ENCODE peak calls at places on chromosomes 5 and 9, in nine cellular contexts. Q is tibial artery, O is WERI-Rb-1, D is transverse colon, X is RWPE1, S is IMR-90, B is keratinocyte, P is stomach, Z is tibial nerve. Y is an unnamed sample.

GRCh38 chr5:13632676-13633075 is 311.8 kb downstream of the DNAH5 start:
- DNase-seq in Q (no peak), O (no peak), D (no peak), X (peak), S (peak), B (no peak), P (no peak), Z (no peak), Y (no peak)

GRCh38 chr9:89606567-89607311 is 1.9 kb downstream of the GADD45G start:
- DNase-seq in Q (peak), O (peak), D (peak), X (peak), S (peak), B (no peak), P (peak), Z (no peak), Y (no peak)

GRCh38 chr5:98929982-98930355 is 1.2 kb upstream of the CHD1 start:
- DNase-seq in Q (peak), O (no peak), D (peak), X (no peak), S (no peak), B (no peak), P (no peak), Z (peak), Y (no peak)

GRCh38 chr5:107501965-107502691 is 168.6 kb downstream of the EFNA5 start:
- DNase-seq in Q (no peak), O (no peak), D (no peak), X (peak), S (peak), B (no peak), P (no peak), Z (no peak), Y (no peak)

GRCh38 chr5:32030686-32031478 is 143.2 kb downstream of the GOLPH3 start:
- DNase-seq in Q (no peak), O (no peak), D (no peak), X (no peak), S (peak), B (no peak), P (no peak), Z (no peak), Y (no peak)

GRCh38 chr9:4837768-4838546 is 45.2 kb downstream of the RCL1 start:
- DNase-seq in Q (peak), O (no peak), D (no peak), X (no peak), S (peak), B (no peak), P (no peak), Z (peak), Y (no peak)

GRCh38 chr5:147339313-147339712 is 104.5 kb downstream of the STK32A start:
- DNase-seq in Q (no peak), O (no peak), D (no peak), X (no peak), S (no peak), B (no peak), P (no peak), Z (no peak), Y (no peak)

GRCh38 chr9:36571333-36571732 is 1.4 kb upstream of the MELK start:
- DNase-seq in Q (no peak), O (no peak), D (no peak), X (no peak), S (no peak), B (no peak), P (no peak), Z (no peak), Y (no peak)

GRCh38 chr9:19498015-19498414 is 89.2 kb downstream of the ACER2 start:
- DNase-seq in Q (no peak), O (no peak), D (no peak), X (no peak), S (peak), B (no peak), P (no peak), Z (no peak), Y (no peak)

GRCh38 chr9:129823163-129823933 is 588 bp downstream of the TOR1A start:
- DNase-seq in Q (no peak), O (peak), D (no peak), X (peak), S (peak), B (no peak), P (no peak), Z (no peak), Y (no peak)

GRCh38 chr5:106089073-106089472 is 1581.7 kb downstream of the EFNA5 start:
- DNase-seq in Q (no peak), O (no peak), D (no peak), X (no peak), S (no peak), B (no peak), P (no peak), Z (no peak), Y (no peak)

GRCh38 chr9:76624381-76625048 is 139.7 kb upstream of the PCA3 start:
- DNase-seq in Q (no peak), O (no peak), D (no peak), X (no peak), S (no peak), B (no peak), P (no peak), Z (no peak), Y (no peak)

GRCh38 chr9:97758334-97758916 is 61.3 kb upstream of the XPA start:
- DNase-seq in Q (no peak), O (no peak), D (no peak), X (peak), S (no peak), B (no peak), P (no peak), Z (no peak), Y (no peak)

GRCh38 chr5:54081415-54081814 is 229.0 kb downstream of the ARL15 start:
- DNase-seq in Q (no peak), O (no peak), D (no peak), X (no peak), S (no peak), B (no peak), P (no peak), Z (no peak), Y (no peak)

GRCh38 chr5:77925503-77925902 is 149.4 kb upstream of the TBCA start:
- DNase-seq in Q (no peak), O (no peak), D (no peak), X (no peak), S (no peak), B (no peak), P (no peak), Z (no peak), Y (no peak)

GRCh38 chr5:141518616-141519015 is 29.7 kb downstream of the PCDHGC5 start:
- DNase-seq in Q (no peak), O (no peak), D (no peak), X (no peak), S (no peak), B (no peak), P (no peak), Z (no peak), Y (no peak)

GRCh38 chr5:132748522-132749000 is 1.3 kb downstream of the CCNI2 start:
- DNase-seq in Q (no peak), O (no peak), D (no peak), X (no peak), S (no peak), B (peak), P (no peak), Z (no peak), Y (no peak)

GRCh38 chr9:121735792-121736130 is 84.3 kb downstream of the DAB2IP start:
- DNase-seq in Q (no peak), O (no peak), D (no peak), X (peak), S (no peak), B (no peak), P (no peak), Z (no peak), Y (no peak)
- TF ChIP-seq CTCF in Q (no peak), O (no peak), D (no peak), X (no peak), S (no peak), B (no peak), P (no peak), Z (no peak), Y (no peak)

DNA sequence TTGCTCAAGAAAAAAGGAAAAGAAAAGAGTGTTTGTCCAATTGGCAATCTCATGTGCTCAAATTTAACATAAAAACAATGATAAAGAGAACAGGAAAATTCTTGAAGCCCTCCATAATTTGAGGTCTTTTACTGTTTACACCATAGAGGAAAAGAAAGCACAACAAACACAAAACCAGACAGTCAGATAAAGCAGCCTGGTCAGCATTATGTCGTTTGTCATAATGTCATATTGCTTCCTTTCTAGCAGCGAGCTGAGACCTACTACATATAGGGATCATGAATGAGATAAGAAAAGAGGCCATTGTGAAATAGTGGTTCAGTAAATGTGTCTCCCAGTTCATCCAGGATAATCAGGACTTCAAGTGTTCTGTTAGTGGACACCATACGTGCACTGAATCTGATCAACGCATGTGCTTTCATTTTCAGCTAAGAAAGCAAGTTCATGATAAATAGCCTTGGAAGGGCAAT is 64.7 kb upstream of the SELENOP start:
- DNase-seq in Q (no peak), O (no peak), D (no peak), X (no peak), S (no peak), B (no peak), P (no peak), Z (no peak), Y (no peak)
- H3K27ac ChIP-seq in Q (no peak), O (no peak), D (peak), X (no peak), S (no peak), B (no peak), P (no peak), Z (peak), Y (no peak)

GRCh38 chr5:143860211-143860610 is 48.2 kb downstream of the HMHB1 start:
- DNase-seq in Q (no peak), O (peak), D (no peak), X (no peak), S (no peak), B (no peak), P (no peak), Z (no peak), Y (no peak)
- TF ChIP-seq CTCF in Q (no peak), O (peak), D (no peak), X (no peak), S (no peak), B (peak), P (no peak), Z (no peak), Y (no peak)

GRCh38 chr5:84379749-84380148 is 4.9 kb downstream of the EDIL3 start:
- DNase-seq in Q (no peak), O (no peak), D (no peak), X (no peak), S (peak), B (no peak), P (no peak), Z (no peak), Y (no peak)

GRCh38 chr5:84383816-84384603 is 670 bp downstream of the EDIL3 start:
- DNase-seq in Q (peak), O (peak), D (peak), X (no peak), S (peak), B (no peak), P (no peak), Z (peak), Y (no peak)

GRCh38 chr5:84382363-84383295 is 2.1 kb downstream of the EDIL3 start:
- DNase-seq in Q (peak), O (peak), D (peak), X (peak), S (peak), B (no peak), P (no peak), Z (peak), Y (no peak)

GRCh38 chr5:84383296-84383815 is 1.3 kb downstream of the EDIL3 start:
- DNase-seq in Q (peak), O (peak), D (no peak), X (no peak), S (no peak), B (no peak), P (no peak), Z (no peak), Y (no peak)

DNA sequence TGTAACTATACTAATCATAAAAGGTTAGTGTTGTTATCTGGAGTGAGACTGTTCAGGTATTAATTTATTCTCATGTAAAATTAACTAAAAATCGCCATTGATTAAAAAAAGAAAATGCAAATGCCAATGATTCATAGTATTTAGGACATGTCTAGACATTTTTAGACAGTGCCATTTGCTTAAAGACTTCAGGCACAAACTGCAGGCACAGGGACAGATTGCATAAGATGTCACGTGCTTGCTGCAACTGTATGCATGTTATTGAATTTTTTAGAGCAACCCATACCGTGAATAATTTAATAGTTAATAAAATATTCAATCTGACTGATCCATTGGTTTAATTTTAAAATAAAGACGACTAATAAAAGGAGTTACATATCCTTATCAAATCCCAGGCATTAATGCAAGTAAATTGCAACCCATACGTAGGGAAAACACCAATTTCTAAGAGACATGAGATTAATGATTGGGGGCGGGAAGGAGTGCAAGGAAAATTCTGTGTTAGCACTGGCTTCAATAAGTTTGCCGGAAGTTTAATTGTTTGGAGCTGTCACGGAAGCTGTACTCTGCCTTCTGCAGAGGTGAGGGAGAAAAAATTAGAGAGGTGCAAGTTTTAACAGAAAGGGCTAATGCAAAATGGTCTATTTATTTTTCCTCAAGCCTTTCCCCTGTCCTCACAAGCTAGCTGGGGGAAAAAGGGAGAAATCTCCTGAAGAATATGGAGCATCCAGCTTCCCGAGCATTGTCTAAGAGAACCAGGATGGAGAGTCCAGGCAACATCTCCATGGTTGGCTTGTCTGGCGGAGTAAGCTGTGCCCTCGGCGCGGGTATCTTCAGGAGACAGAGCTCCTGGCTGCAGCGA is 2.9 kb downstream of the EDIL3 start:
- DNase-seq in Q (no peak), O (peak), D (peak), X (no peak), S (no peak), B (no peak), P (no peak), Z (no peak), Y (no peak)
- H3K27ac ChIP-seq in Q (peak), O (peak), D (peak), X (no peak), S (peak), B (no peak), P (peak), Z (peak), Y (peak)

GRCh38 chr5:164420161-164420560 is 914.7 kb downstream of the MAT2B start:
- DNase-seq in Q (no peak), O (no peak), D (no peak), X (no peak), S (no peak), B (no peak), P (no peak), Z (no peak), Y (no peak)

GRCh38 chr5:164422400-164422799 is 917.0 kb downstream of the MAT2B start:
- DNase-seq in Q (no peak), O (peak), D (no peak), X (no peak), S (peak), B (no peak), P (no peak), Z (no peak), Y (no peak)
- TF ChIP-seq CTCF in Q (no peak), O (peak), D (no peak), X (no peak), S (peak), B (no peak), P (no peak), Z (no peak), Y (no peak)

GRCh38 chr9:126204708-126205225 is 121.9 kb upstream of the MVB12B start:
- DNase-seq in Q (no peak), O (no peak), D (no peak), X (no peak), S (no peak), B (no peak), P (no peak), Z (no peak), Y (no peak)
- H3K27ac ChIP-seq in Q (no peak), O (no peak), D (no peak), X (no peak), S (no peak), B (no peak), P (no peak), Z (no peak), Y (no peak)

DNA sequence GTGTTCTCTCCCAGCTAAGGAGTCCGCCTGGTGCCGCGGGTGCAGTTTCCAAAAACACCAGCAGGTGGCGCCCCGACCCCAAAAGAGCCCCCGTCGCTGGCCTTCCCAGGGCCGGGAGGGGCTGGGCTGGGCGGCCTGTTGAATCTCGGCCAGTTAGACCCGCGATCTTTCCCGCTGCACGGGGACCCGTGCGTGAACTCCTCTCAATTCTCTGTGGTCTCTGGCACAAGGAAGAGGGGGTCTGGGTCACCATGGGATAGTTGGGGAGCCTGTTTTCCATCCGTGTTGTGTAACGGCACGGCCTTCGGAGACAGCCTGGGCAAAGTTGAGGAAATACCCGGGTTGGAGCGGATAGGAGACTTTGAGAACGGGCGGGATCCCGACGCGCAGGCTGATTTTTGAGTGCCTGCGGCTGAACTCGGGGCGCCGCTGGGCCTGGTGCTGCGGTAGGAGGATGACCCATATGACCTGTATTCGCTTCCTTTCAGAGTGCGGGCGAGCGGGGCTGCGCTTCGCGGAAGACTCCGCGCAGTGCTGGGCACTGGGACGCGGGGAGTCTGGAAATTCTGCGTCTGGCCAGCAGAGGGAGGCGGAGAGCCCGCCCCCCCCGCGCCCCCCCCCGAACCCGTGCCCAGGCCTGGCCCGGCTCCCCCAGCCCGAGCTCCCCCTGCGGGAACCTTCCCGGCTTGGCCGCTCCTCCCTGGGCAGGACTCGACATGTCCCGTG is 7.9 kb upstream of the PSD2 start:
- DNase-seq in Q (peak), O (peak), D (peak), X (peak), S (peak), B (no peak), P (peak), Z (peak), Y (peak)
- TF ChIP-seq CTCF in Q (peak), O (peak), D (peak), X (peak), S (peak), B (peak), P (peak), Z (peak), Y (peak)

DNA sequence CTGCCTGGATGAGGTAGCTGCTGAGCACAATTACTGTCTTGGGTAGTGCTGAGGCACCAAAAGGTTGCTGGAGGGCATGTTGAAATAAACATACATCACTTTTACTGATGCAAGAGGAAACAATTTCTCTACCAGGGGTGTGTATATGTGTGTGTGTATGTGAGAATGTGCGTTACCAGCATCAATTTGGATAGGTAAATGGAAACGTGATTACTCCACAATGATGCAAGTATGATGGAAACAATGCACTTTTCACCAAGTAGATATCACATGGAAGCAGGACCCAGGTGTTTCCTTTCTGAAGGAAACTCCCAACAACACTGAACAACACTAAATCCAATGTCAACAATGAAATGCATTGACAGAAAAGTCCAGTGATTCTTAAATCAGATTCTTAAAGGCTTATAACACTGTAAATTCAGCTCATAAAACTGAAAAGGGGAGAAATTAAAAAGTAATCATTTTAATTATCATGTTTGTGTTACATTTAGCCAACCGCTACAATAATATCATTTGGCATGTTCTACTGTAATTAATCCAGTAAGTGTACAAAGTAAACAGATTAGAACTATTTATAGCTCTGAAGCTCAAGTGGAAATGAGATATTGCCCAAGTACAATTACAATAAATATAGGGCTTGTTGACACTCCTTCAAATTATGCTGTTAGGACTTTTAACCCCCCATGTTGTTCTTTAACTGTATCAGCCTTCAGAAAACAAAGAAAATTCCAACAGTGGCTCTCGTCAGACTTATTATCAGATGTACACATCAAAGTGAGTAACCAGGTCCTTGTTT is 25.3 kb downstream of the YIPF5 start:
- DNase-seq in Q (no peak), O (no peak), D (no peak), X (no peak), S (no peak), B (no peak), P (no peak), Z (no peak), Y (no peak)
- H3K27ac ChIP-seq in Q (no peak), O (no peak), D (no peak), X (no peak), S (no peak), B (no peak), P (no peak), Z (no peak), Y (no peak)

GRCh38 chr5:169174923-169175322 is 126.0 kb downstream of the SLIT3 start:
- DNase-seq in Q (no peak), O (no peak), D (no peak), X (no peak), S (no peak), B (no peak), P (no peak), Z (no peak), Y (no peak)
- TF ChIP-seq CTCF in Q (no peak), O (no peak), D (no peak), X (no peak), S (no peak), B (no peak), P (no peak), Z (no peak), Y (no peak)